ENCODE peak calls at places on chromosome 10, in four cellular contexts. T is Daoy, Y is NT2/D1, M is NCI-H1092 treated with DMSO at 0.1 percent for 48 hours. I is an unnamed sample.
A peak's percentile ranks its signal among the peaks of the same experiment; 100 is the strongest.

GRCh38 chr10:60236869-60237524 is 152.7 kb downstream of the ANK3 start:
- DNase-seq in T (peak; percentile 21), Y (no peak), M (no peak), I (peak; percentile 71)

GRCh38 chr10:77553311-77553710 is 84.3 kb downstream of the KCNMA1 start:
- DNase-seq in T (no peak), Y (no peak), M (no peak), I (no peak)

GRCh38 chr10:128028508-128029279 is 97.5 kb downstream of the MKI67 start:
- DNase-seq in T (peak; percentile 30), Y (no peak), M (no peak), I (no peak)

GRCh38 chr10:33287112-33287511 is 47.4 kb downstream of the NRP1 start:
- DNase-seq in T (no peak), Y (no peak), M (peak; percentile 46), I (no peak)

GRCh38 chr10:84329094-84329611 is 764 bp downstream of the CCSER2 start:
- DNase-seq in T (peak; percentile 58), Y (no peak), M (peak; percentile 1), I (no peak)

GRCh38 chr10:70364772-70365091 is 17.7 kb downstream of the LRRC20 start:
- DNase-seq in T (no peak), Y (no peak), M (no peak), I (no peak)

GRCh38 chr10:11014671-11015141 is 3.0 kb upstream of the CELF2 start:
- DNase-seq in T (no peak), Y (no peak), M (peak; percentile 25), I (peak; percentile 26)

GRCh38 chr10:74500806-74501205 is 325.6 kb upstream of the KAT6B start:
- DNase-seq in T (no peak), Y (no peak), M (no peak), I (no peak)

GRCh38 chr10:47384148-47384921 is at the start of gene ZNF488:
- DNase-seq in T (peak; percentile 84), Y (peak; percentile 78), M (peak; percentile 60), I (peak; percentile 51)

GRCh38 chr10:63142136-63142535 is 9.0 kb downstream of the NRBF2 start:
- DNase-seq in T (no peak), Y (no peak), M (no peak), I (no peak)

GRCh38 chr10:93541402-93542357 is 24.8 kb upstream of the FFAR4 start:
- DNase-seq in T (peak; percentile 58), Y (peak; percentile 23), M (no peak), I (peak; percentile 29)

GRCh38 chr10:79105164-79105739 is 36.5 kb downstream of the ZMIZ1 start:
- DNase-seq in T (no peak), Y (no peak), M (peak; percentile 5), I (no peak)

GRCh38 chr10:110701618-110701971 is 57.5 kb downstream of the RBM20 start:
- DNase-seq in T (no peak), Y (peak; percentile 28), M (no peak), I (no peak)

GRCh38 chr10:59434463-59435326 is 72.3 kb upstream of the FAM13C start:
- DNase-seq in T (peak; percentile 17), Y (no peak), M (no peak), I (peak; percentile 43)

GRCh38 chr10:35690534-35690933 is 48.4 kb upstream of the FZD8 start:
- DNase-seq in T (no peak), Y (no peak), M (peak; percentile 85), I (no peak)

GRCh38 chr10:79244068-79244442 is 103.2 kb upstream of the PPIF start:
- DNase-seq in T (no peak), Y (no peak), M (peak; percentile 34), I (no peak)

GRCh38 chr10:47159361-47160228 is 140.4 kb upstream of the GDF10 start:
- DNase-seq in T (no peak), Y (no peak), M (no peak), I (no peak)

GRCh38 chr10:18378766-18379165 is 238.5 kb downstream of the CACNB2 start:
- DNase-seq in T (no peak), Y (no peak), M (no peak), I (no peak)

GRCh38 chr10:31171402-31172120 is 139.9 kb upstream of the ZNF438 start:
- DNase-seq in T (no peak), Y (no peak), M (no peak), I (no peak)

GRCh38 chr10:79069325-79070090 is 742 bp downstream of the ZMIZ1 start:
- DNase-seq in T (peak; percentile 42), Y (no peak), M (peak; percentile 31), I (no peak)

GRCh38 chr10:131202964-131203363 is 108.6 kb downstream of the TCERG1L start:
- DNase-seq in T (no peak), Y (no peak), M (no peak), I (no peak)

GRCh38 chr10:13741438-13741837 is 154.7 kb downstream of the PRPF18 start:
- DNase-seq in T (no peak), Y (no peak), M (no peak), I (peak; percentile 76)

GRCh38 chr10:46079831-46080585 is 33.9 kb upstream of the MSMB start:
- DNase-seq in T (no peak), Y (no peak), M (no peak), I (no peak)

GRCh38 chr10:79393924-79394610 is 46.8 kb downstream of the PPIF start:
- DNase-seq in T (no peak), Y (no peak), M (no peak), I (no peak)

GRCh38 chr10:53260213-53260612 is 487.6 kb upstream of the MBL2 start:
- DNase-seq in T (no peak), Y (no peak), M (no peak), I (no peak)

GRCh38 chr10:6320320-6321010 is 117.7 kb downstream of the PFKFB3 start:
- DNase-seq in T (no peak), Y (no peak), M (no peak), I (no peak)

GRCh38 chr10:117509573-117509972 is 33.0 kb upstream of the EMX2 start:
- DNase-seq in T (no peak), Y (no peak), M (no peak), I (no peak)